ENCODE peak calls at places on chromosomes 7 and 10, in five cellular contexts. N is GM23248, D is NCI-H460, V is HCT116, P is mesenteric fat pad. Z is an unnamed sample.

GRCh38 chr7:5377279-5377678 is 46.4 kb downstream of the TNRC18 start:
- DNase-seq in N (no peak), D (no peak), P (no peak), V (no peak), Z (no peak)

GRCh38 chr7:157521061-157521731 is 184.4 kb downstream of the DNAJB6 start:
- DNase-seq in P (peak; percentile 87), N (no peak), V (no peak), D (no peak), Z (no peak)

GRCh38 chr7:108824840-108825540 is 255.3 kb downstream of the DNAJB9 start:
- DNase-seq in V (peak; percentile 26), N (peak; percentile 62), P (no peak), D (peak; percentile 25), Z (peak; percentile 16)

GRCh38 chr7:30176463-30177090 is 41.8 kb downstream of the MTURN start:
- DNase-seq in D (no peak), N (no peak), V (no peak), P (no peak), Z (no peak)

GRCh38 chr7:92306153-92306552 is 60.4 kb downstream of the ANKIB1 start:
- DNase-seq in P (no peak), D (no peak), N (peak; percentile 9), V (peak; percentile 45), Z (no peak)

GRCh38 chr10:128431083-128431482 is 304.9 kb upstream of the MKI67 start:
- DNase-seq in P (no peak), N (no peak), D (no peak), V (no peak), Z (no peak)

GRCh38 chr7:40638872-40639271 is 504.1 kb downstream of the SUGCT start:
- DNase-seq in V (no peak), N (no peak), P (no peak), D (no peak), Z (no peak)

GRCh38 chr7:104240400-104240799 is 32.6 kb upstream of the ORC5 start:
- DNase-seq in P (no peak), V (no peak), D (no peak), N (no peak), Z (no peak)

GRCh38 chr7:837001-837400 is 4.7 kb downstream of the SUN1 start:
- DNase-seq in V (no peak), N (no peak), P (no peak), D (no peak), Z (no peak)

GRCh38 chr7:39202041-39202440 is 224.3 kb downstream of the POU6F2 start:
- DNase-seq in N (no peak), D (no peak), V (no peak), P (no peak), Z (no peak)

GRCh38 chr10:92538231-92538958 is 35.5 kb downstream of the IDE start:
- DNase-seq in V (no peak), D (no peak), P (no peak), N (no peak), Z (no peak)

GRCh38 chr10:84921701-84922100 is 593.3 kb downstream of the CCSER2 start:
- DNase-seq in P (no peak), D (no peak), V (no peak), N (no peak), Z (no peak)

GRCh38 chr7:157712666-157713235 is 375.9 kb downstream of the DNAJB6 start:
- DNase-seq in D (no peak), V (no peak), P (no peak), N (no peak), Z (no peak)

Z was measured in A549.